ENCODE peak calls at places on chromosomes 11 and 22, in five cellular contexts. H is endothelial cell; O is naive B cell; B is hepatic stellate cell; C is activated CD4-positive, alpha-beta T cell treated with anti-CD3 and anti-CD28 coated beads, Interleukin-2, amount 10 ng/mL, durations not matched to agents 7 days and 5 days. M is an unnamed sample.
A peak's percentile ranks its signal among the peaks of the same experiment; 100 is the strongest.

GRCh38 chr11:117020287-117020686 is 77.9 kb downstream of the SIK3 start:
- DNase-seq in H (no peak), O (peak; percentile 66), B (no peak), C (no peak), M (no peak)

GRCh38 chr11:444397-445144 is 2.8 kb upstream of the ANO9 start:
- DNase-seq in H (no peak), O (no peak), B (no peak), C (no peak), M (no peak)

GRCh38 chr11:35623708-35624168 is 5.5 kb downstream of the FJX1 start:
- DNase-seq in H (no peak), O (no peak), B (peak; percentile 61), C (no peak), M (no peak)

GRCh38 chr11:8206251-8207079 is 37.6 kb upstream of the RIC3 start:
- DNase-seq in H (peak; percentile 72), O (peak; percentile 69), B (no peak), C (no peak), M (no peak)

GRCh38 chr11:65440831-65441499 is 18.4 kb downstream of the NEAT1 start:
- DNase-seq in H (no peak), O (peak; percentile 66), B (no peak), C (no peak), M (peak; percentile 91)

GRCh38 chr22:40487663-40488249 is 117.4 kb downstream of the SGSM3 start:
- DNase-seq in H (no peak), O (peak; percentile 29), B (peak; percentile 31), C (peak; percentile 24), M (peak; percentile 44)

GRCh38 chr11:107271425-107271824 is 186.2 kb downstream of the CWF19L2 start:
- DNase-seq in H (no peak), O (no peak), B (no peak), C (no peak), M (no peak)

GRCh38 chr22:30195245-30196140 is 51.1 kb downstream of the LIF start:
- DNase-seq in H (no peak), O (no peak), B (no peak), C (no peak), M (no peak)

GRCh38 chr11:68269414-68270081 is 2.2 kb downstream of the C11orf24 start:
- DNase-seq in H (no peak), O (no peak), B (peak; percentile 89), C (no peak), M (no peak)

GRCh38 chr11:3022982-3023381 is 30.9 kb upstream of the NAP1L4 start:
- DNase-seq in H (no peak), O (no peak), B (peak; percentile 66), C (no peak), M (no peak)

GRCh38 chr11:122598971-122599370 is 56.6 kb upstream of the UBASH3B start:
- DNase-seq in H (no peak), O (no peak), B (no peak), C (no peak), M (no peak)

GRCh38 chr22:22942511-22943329 is 55.1 kb downstream of the IGLL5 start:
- DNase-seq in H (peak; percentile 81), O (peak; percentile 70), B (peak; percentile 64), C (peak; percentile 87), M (peak; percentile 97)

GRCh38 chr22:46931414-46931813 is 169.0 kb downstream of the TBC1D22A start:
- DNase-seq in H (no peak), O (no peak), B (no peak), C (no peak), M (no peak)

GRCh38 chr11:34519595-34520235 is 6.1 kb upstream of the ELF5 start:
- DNase-seq in H (no peak), O (no peak), B (no peak), C (no peak), M (no peak)

M was measured in RPMI8226.